ENCODE peak calls at places on chromosomes 16 and 17, in six cellular contexts. U is GM12865; R is HEK293T; X is heart right ventricle; D is CD4-positive, alpha-beta T cell; G is midbrain. B is an unnamed sample.

GRCh38 chr16:47970291-47970931 is 185.4 kb downstream of the ABCC12 start:
- DNase-seq in X (no peak), U (peak; percentile 10), D (no peak), G (no peak), R (peak; percentile 22), B (no peak)

GRCh38 chr17:17508019-17508535 is 11.9 kb upstream of the RASD1 start:
- DNase-seq in D (no peak), X (no peak), R (no peak), U (no peak), G (no peak), B (no peak)

GRCh38 chr17:47996201-47996600 is 25.3 kb downstream of the CDK5RAP3 start:
- DNase-seq in R (no peak), D (no peak), G (no peak), X (no peak), U (no peak), B (no peak)

GRCh38 chr16:57802635-57803412 is 533 bp upstream of the KIFC3 start:
- DNase-seq in U (no peak), G (peak; percentile 85), R (no peak), X (peak; percentile 30), D (no peak), B (no peak)

GRCh38 chr16:61030616-61031015 is 1005.6 kb downstream of the CDH8 start:
- DNase-seq in X (no peak), D (no peak), R (no peak), U (no peak), G (no peak), B (no peak)

GRCh38 chr17:15926039-15926740 is 18.7 kb upstream of the ADORA2B start:
- DNase-seq in X (peak; percentile 35), U (no peak), R (no peak), D (no peak), G (no peak), B (no peak)

GRCh38 chr16:23182206-23182674 is 305 bp upstream of the SCNN1G start:
- DNase-seq in R (peak; percentile 84), U (peak; percentile 87), D (peak; percentile 63), X (peak; percentile 76), G (peak; percentile 68), B (peak; percentile 71)

GRCh38 chr17:54900457-54901229 is at the start of gene TOM1L1:
- DNase-seq in R (peak; percentile 78), D (no peak), G (peak; percentile 59), U (peak; percentile 43), X (peak; percentile 75), B (peak; percentile 3)

GRCh38 chr16:25605381-25605780 is 86.4 kb upstream of the HS3ST4 start:
- DNase-seq in X (no peak), U (no peak), R (no peak), D (no peak), G (no peak), B (no peak)

GRCh38 chr17:75649687-75650086 is 16.5 kb downstream of the SMIM5 start:
- DNase-seq in D (no peak), U (no peak), G (no peak), X (no peak), R (no peak), B (no peak)

GRCh38 chr17:80668375-80669149 is 123.9 kb downstream of the RPTOR start:
- DNase-seq in R (no peak), G (no peak), D (no peak), U (no peak), X (no peak), B (no peak)

GRCh38 chr16:66440970-66441369 is 13.9 kb downstream of the BEAN1 start:
- DNase-seq in G (no peak), U (no peak), R (no peak), D (no peak), X (no peak), B (no peak)

GRCh38 chr17:76094046-76094445 is 9.5 kb downstream of the EXOC7 start:
- DNase-seq in X (no peak), R (no peak), U (no peak), G (no peak), D (no peak), B (no peak)

GRCh38 chr17:6392609-6393367 is 42.1 kb downstream of the AIPL1 start:
- DNase-seq in X (no peak), G (no peak), R (no peak), U (no peak), D (no peak), B (no peak)

GRCh38 chr17:61267847-61268246 is 131.8 kb upstream of the TBX2 start:
- DNase-seq in R (no peak), G (no peak), D (no peak), X (no peak), U (no peak), B (no peak)

GRCh38 chr17:74768069-74768762 is 7.9 kb downstream of the NAT9 start:
- DNase-seq in D (no peak), G (peak; percentile 50), X (peak; percentile 68), U (no peak), R (no peak), B (no peak)

GRCh38 chr17:2385240-2386202 is 15.3 kb downstream of the MNT start:
- DNase-seq in X (no peak), U (no peak), G (no peak), R (no peak), D (no peak), B (no peak)

GRCh38 chr16:15055141-15056053 is 477 bp downstream of the NTAN1 start:
- DNase-seq in R (no peak), D (peak; percentile 66), U (peak; percentile 84), G (peak; percentile 64), X (peak; percentile 69), B (peak; percentile 46)

GRCh38 chr16:66509576-66509975 is 40.3 kb downstream of the TK2 start:
- DNase-seq in D (no peak), U (no peak), G (no peak), R (no peak), X (no peak), B (no peak)

B was measured in stimulated activated CD8-positive, alpha-beta memory T cell treated with anti-CD3 and anti-CD28 coated beads, Interleukin-2, amount 100 ng/mL, for 48 hours.